ENCODE peak calls at places on chromosomes 16 and 17, in six cellular contexts. V is dorsolateral prefrontal cortex, B is heart left ventricle, N is RWPE1, S is activated B cell treated with CpG ODN at 0.5 μM for 24 hours, D is WTC11. H is an unnamed sample.
A peak's percentile ranks its signal among the peaks of the same experiment; 100 is the strongest.

GRCh38 chr17:40260528-40260927 is 27.2 kb upstream of the CDC6 start:
- DNase-seq in N (no peak), B (no peak), D (no peak), S (no peak), V (no peak), H (no peak)

GRCh38 chr16:2744711-2745110 is 7.7 kb upstream of the SRRM2 start:
- DNase-seq in D (no peak), B (no peak), V (no peak), N (no peak), S (no peak), H (no peak)

GRCh38 chr17:33968350-33969044 is 286.6 kb upstream of the CCL2 start:
- DNase-seq in S (no peak), V (no peak), B (no peak), N (no peak), D (no peak), H (no peak)

GRCh38 chr17:410674-411401 is 58.2 kb upstream of the RPH3AL start:
- DNase-seq in N (no peak), B (no peak), V (no peak), D (no peak), S (no peak), H (no peak)

GRCh38 chr17:29665480-29665807 is 42.7 kb upstream of the CORO6 start:
- DNase-seq in B (no peak), N (no peak), S (no peak), V (no peak), D (no peak), H (no peak)

GRCh38 chr17:81509687-81510523 is 2.7 kb downstream of the ACTG1 start:
- DNase-seq in B (no peak), D (no peak), S (no peak), V (no peak), N (no peak), H (no peak)

GRCh38 chr17:352421-353212 is at the start of gene RPH3AL:
- DNase-seq in D (no peak), N (no peak), B (peak; percentile 68), S (no peak), V (no peak), H (no peak)

GRCh38 chr17:31566992-31567373 is 175.5 kb downstream of the RAB11FIP4 start:
- DNase-seq in D (no peak), N (no peak), B (no peak), S (no peak), V (no peak), H (no peak)

GRCh38 chr16:16083421-16084156 is 134.2 kb downstream of the ABCC1 start:
- DNase-seq in S (no peak), B (no peak), D (no peak), V (no peak), N (peak; percentile 36), H (no peak)

GRCh38 chr17:17808706-17809432 is 27.9 kb downstream of the SREBF1 start:
- DNase-seq in V (no peak), N (no peak), D (no peak), S (no peak), B (no peak), H (no peak)

GRCh38 chr17:80285237-80285920 is 24.7 kb downstream of the RNF213 start:
- DNase-seq in N (no peak), V (no peak), B (no peak), S (no peak), D (no peak), H (no peak)

GRCh38 chr16:52825882-52826281 is 226.8 kb downstream of the CHD9NB start:
- DNase-seq in N (no peak), D (no peak), V (no peak), B (no peak), S (no peak), H (no peak)

GRCh38 chr17:71023631-71024030 is 854.3 kb downstream of the KCNJ2 start:
- DNase-seq in D (no peak), S (no peak), N (no peak), V (no peak), B (peak; percentile 25), H (no peak)

GRCh38 chr17:37490022-37490587 is 414 bp downstream of the DUSP14 start:
- DNase-seq in S (peak; percentile 74), D (peak; percentile 74), V (peak; percentile 68), N (no peak), B (peak; percentile 68), H (no peak)

GRCh38 chr17:44840936-44841335 is 6.7 kb upstream of the HIGD1B start:
- DNase-seq in S (no peak), V (no peak), B (peak; percentile 10), N (no peak), D (no peak), H (no peak)

GRCh38 chr16:68917541-68917940 is 74.2 kb downstream of the TANGO6 start:
- DNase-seq in V (no peak), S (no peak), D (no peak), B (no peak), N (no peak), H (no peak)

GRCh38 chr16:21626659-21627277 is 25.6 kb downstream of the IGSF6 start:
- DNase-seq in V (no peak), S (no peak), B (no peak), N (peak; percentile 73), D (no peak), H (no peak)

GRCh38 chr16:24729967-24730815 is 740 bp downstream of the TNRC6A start:
- DNase-seq in N (peak; percentile 49), V (no peak), B (peak; percentile 42), S (no peak), D (peak; percentile 30), H (no peak)

GRCh38 chr16:27721548-27722265 is 171.8 kb downstream of the KATNIP start:
- DNase-seq in N (no peak), D (no peak), V (no peak), S (no peak), B (peak; percentile 79), H (no peak)

GRCh38 chr17:8674344-8675305 is 44.1 kb upstream of the MYH10 start:
- DNase-seq in V (no peak), D (peak; percentile 36), S (no peak), N (no peak), B (peak; percentile 84), H (no peak)

GRCh38 chr17:6061290-6061689 is 8.9 kb upstream of the WSCD1 start:
- DNase-seq in S (no peak), V (no peak), B (no peak), D (no peak), N (peak; percentile 72), H (no peak)

GRCh38 chr17:41617698-41618097 is 5.1 kb upstream of the KRT16 start:
- DNase-seq in N (no peak), S (no peak), V (peak; percentile 36), D (no peak), B (no peak), H (no peak)

GRCh38 chr16:11181889-11182279 is 74.1 kb downstream of the SOCS1 start:
- DNase-seq in B (no peak), N (no peak), D (no peak), S (no peak), V (no peak), H (no peak)

DNA sequence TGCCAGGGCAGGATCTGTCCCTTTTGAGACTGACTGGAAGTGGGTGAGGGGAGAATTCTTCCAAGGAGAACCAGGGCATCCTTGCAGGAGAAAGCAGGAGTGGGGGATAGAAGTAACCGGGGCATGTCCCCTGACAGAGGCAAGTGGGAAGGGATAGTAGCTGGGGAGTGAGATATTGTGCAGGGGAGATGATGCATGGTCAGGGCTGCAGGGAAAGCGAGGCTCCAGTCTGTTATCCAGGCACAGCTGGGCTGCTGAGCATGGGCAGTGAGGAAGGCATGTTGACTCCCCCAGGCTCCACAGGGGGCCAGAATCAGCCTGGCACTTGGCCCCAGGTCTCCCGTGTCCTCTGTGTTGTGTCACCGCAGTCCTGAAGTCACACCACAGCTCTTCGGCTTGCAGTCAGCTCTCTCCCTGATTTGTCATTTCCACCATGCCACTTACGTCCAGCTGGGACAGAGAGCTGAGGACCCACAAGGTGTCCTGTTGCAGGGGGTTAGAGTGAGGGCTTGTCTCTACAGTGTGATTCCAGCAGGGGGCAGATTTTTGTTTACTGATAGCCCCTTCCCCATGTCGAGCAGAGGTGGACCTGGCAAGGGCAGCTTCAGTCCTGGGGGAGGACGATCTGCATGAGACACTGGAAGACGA is 40.9 kb downstream of the B9D1 start:
- DNase-seq in B (no peak), N (no peak), S (no peak), D (peak; percentile 38), V (peak; percentile 38), H (no peak)
- TF ChIP-seq CTCF in B (peak; percentile 13), N (no peak), S (no peak), D (peak; percentile 43), V (peak; percentile 32), H (no peak)

GRCh38 chr17:50056217-50056960 is 479 bp downstream of the ITGA3 start:
- DNase-seq in S (peak; percentile 48), B (peak; percentile 68), N (no peak), V (peak; percentile 75), D (peak; percentile 89), H (peak; percentile 49)
- TF ChIP-seq CTCF in S (no peak), B (peak; percentile 60), N (peak; percentile 63), V (peak; percentile 15), D (no peak), H (peak; percentile 35)

GRCh38 chr17:65941500-65941899 is 250.4 kb downstream of the CEP112 start:
- DNase-seq in S (no peak), B (no peak), D (no peak), V (no peak), N (no peak), H (no peak)
- TF ChIP-seq CTCF in S (no peak), B (no peak), D (no peak), V (peak; percentile 8), N (no peak), H (no peak)

GRCh38 chr17:76866774-76867577 is 1.2 kb upstream of the MGAT5B start:
- DNase-seq in V (no peak), B (no peak), D (no peak), N (peak; percentile 74), S (no peak), H (no peak)

GRCh38 chr17:76869209-76869877 is 1.1 kb downstream of the MGAT5B start:
- DNase-seq in N (no peak), S (peak; percentile 22), D (peak; percentile 39), V (no peak), B (no peak), H (no peak)

GRCh38 chr17:76868669-76869208 is 535 bp downstream of the MGAT5B start:
- DNase-seq in D (peak; percentile 35), N (no peak), V (no peak), B (no peak), S (no peak), H (no peak)

GRCh38 chr17:76867578-76868175 is 527 bp upstream of the MGAT5B start:
- DNase-seq in S (no peak), N (peak; percentile 21), V (no peak), D (peak; percentile 40), B (no peak), H (no peak)

DNA sequence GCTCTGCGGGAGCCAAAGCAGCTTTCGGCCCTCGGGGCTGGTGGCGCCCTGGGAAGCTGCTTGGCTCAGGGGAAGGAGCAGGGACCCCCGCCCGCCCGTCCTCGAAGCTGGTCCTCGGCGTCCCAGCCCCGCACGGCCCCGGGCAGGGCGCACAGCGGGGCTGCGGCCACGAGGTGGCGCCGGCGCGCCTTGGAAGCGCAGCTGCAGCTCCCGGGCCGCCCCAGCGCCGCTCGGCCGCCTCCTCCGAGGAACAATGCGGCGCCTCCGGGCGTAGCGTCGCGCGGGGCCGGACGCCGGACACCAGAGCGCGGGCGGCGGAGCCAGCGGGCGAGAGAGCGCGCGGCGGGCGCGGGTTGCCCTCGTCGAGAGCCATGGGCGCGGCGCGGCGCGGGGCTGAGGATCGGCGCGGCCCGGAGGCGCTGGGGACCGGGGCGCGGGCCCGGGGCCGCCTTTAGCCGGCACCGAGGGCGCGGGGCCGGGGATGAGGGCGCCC is at the start of gene MGAT5B:
- DNase-seq in D (peak; percentile 91), N (peak; percentile 87), B (peak; percentile 83), V (peak; percentile 86), S (peak; percentile 88), H (peak; percentile 98)
- TF ChIP-seq CTCF in D (peak; percentile 75), N (peak; percentile 98), B (peak; percentile 93), V (peak; percentile 84), S (no peak), H (peak; percentile 92)

H was measured in D721Med.